ENCODE peak calls at places on chromosomes 3 and 15, in six cellular contexts. F is spleen, A is WERI-Rb-1, H is cardiac muscle cell, Q is stomach, Y is neural progenitor cell. P is an unnamed sample.
A peak's percentile ranks its signal among the peaks of the same experiment; 100 is the strongest.

GRCh38 chr3:31695280-31696008 is 162.7 kb downstream of the STT3B start:
- DNase-seq in F (no peak), Y (peak; percentile 16), Q (peak; percentile 36), A (no peak), H (peak; percentile 38), P (no peak)

GRCh38 chr3:141078200-141078599 is 27.1 kb downstream of the SPSB4 start:
- DNase-seq in F (no peak), H (no peak), Q (no peak), Y (no peak), A (no peak), P (no peak)

GRCh38 chr3:124413989-124414598 is 316.2 kb upstream of the UMPS start:
- DNase-seq in Y (no peak), Q (no peak), F (no peak), A (no peak), H (no peak), P (no peak)

GRCh38 chr3:151971814-151972579 is 98.6 kb downstream of the SUCNR1 start:
- DNase-seq in Q (peak; percentile 45), A (no peak), H (peak; percentile 69), F (no peak), Y (no peak), P (no peak)

GRCh38 chr3:23743141-23743784 is 62.5 kb upstream of the UBE2E1 start:
- DNase-seq in F (no peak), H (peak; percentile 30), Q (no peak), Y (peak; percentile 51), A (no peak), P (no peak)

GRCh38 chr3:46422617-46423016 is 15.6 kb downstream of the CCRL2 start:
- DNase-seq in H (no peak), Q (no peak), F (no peak), A (no peak), Y (no peak), P (peak; percentile 67)

GRCh38 chr3:105170423-105170822 is 196.3 kb upstream of the ALCAM start:
- DNase-seq in Y (no peak), F (no peak), H (no peak), Q (no peak), A (no peak), P (no peak)

GRCh38 chr15:74196175-74196574 is 6.4 kb downstream of the STRA6 start:
- DNase-seq in A (no peak), Y (no peak), F (no peak), H (peak; percentile 75), Q (peak; percentile 65), P (peak; percentile 90)

GRCh38 chr3:145767909-145768308 is 393.1 kb downstream of the PLOD2 start:
- DNase-seq in Y (no peak), F (no peak), H (no peak), Q (no peak), A (no peak), P (no peak)

GRCh38 chr3:9397911-9398714 is 698 bp downstream of the SETD5 start:
- DNase-seq in H (peak; percentile 51), A (peak; percentile 33), Q (peak; percentile 43), Y (peak; percentile 57), F (peak; percentile 94), P (peak; percentile 54)

GRCh38 chr3:23435904-23436303 is 232.8 kb downstream of the UBE2E2 start:
- DNase-seq in Q (no peak), Y (peak; percentile 36), H (no peak), A (no peak), F (no peak), P (no peak)

GRCh38 chr3:41711656-41712055 is 250.2 kb downstream of the ULK4 start:
- DNase-seq in F (no peak), Y (no peak), H (no peak), Q (no peak), A (no peak), P (no peak)

GRCh38 chr3:162332344-162332743 is 835.7 kb downstream of the OTOL1 start:
- DNase-seq in F (no peak), Q (no peak), Y (no peak), H (no peak), A (no peak), P (no peak)

GRCh38 chr3:193348686-193349085 is 29.9 kb downstream of the ATP13A5 start:
- DNase-seq in A (no peak), Y (no peak), Q (no peak), F (no peak), H (no peak), P (no peak)

GRCh38 chr3:42906085-42906904 is at the start of gene ZNF662:
- DNase-seq in H (no peak), A (no peak), Y (no peak), Q (peak; percentile 36), F (peak; percentile 77), P (no peak)

GRCh38 chr3:103218146-103218545 is 783.3 kb downstream of the ZPLD1 start:
- DNase-seq in Y (no peak), F (no peak), A (no peak), H (no peak), Q (no peak), P (no peak)

GRCh38 chr3:30544811-30545210 is 61.6 kb upstream of the TGFBR2 start:
- DNase-seq in Y (no peak), F (no peak), Q (no peak), A (no peak), H (no peak), P (no peak)

GRCh38 chr15:51561271-51561670 is 61.3 kb downstream of the DMXL2 start:
- DNase-seq in Q (no peak), Y (peak; percentile 11), F (no peak), H (peak; percentile 4), A (no peak), P (no peak)

GRCh38 chr3:46705751-46706572 is 4.8 kb downstream of the TMIE start:
- DNase-seq in F (peak; percentile 59), H (no peak), Y (no peak), A (no peak), Q (no peak), P (peak; percentile 56)

GRCh38 chr3:86967062-86967461 is 23.9 kb downstream of the VGLL3 start:
- DNase-seq in Q (no peak), H (no peak), A (no peak), F (no peak), Y (peak; percentile 74), P (no peak)

GRCh38 chr3:171676600-171677175 is 133.6 kb downstream of the PLD1 start:
- DNase-seq in H (no peak), F (peak; percentile 76), Y (no peak), Q (no peak), A (no peak), P (no peak)

GRCh38 chr3:134792700-134793099 is 2.4 kb upstream of the EPHB1 start:
- DNase-seq in H (no peak), A (no peak), F (no peak), Y (no peak), Q (no peak), P (no peak)

GRCh38 chr3:106338582-106339219 is 469.9 kb upstream of the CBLB start:
- DNase-seq in F (no peak), Y (no peak), H (no peak), Q (no peak), A (no peak), P (no peak)
- H3K4me3 ChIP-seq in F (no peak overlapping the region), Y (no peak overlapping the region), H (no peak overlapping the region), Q (no peak overlapping the region), A (no peak overlapping the region), P (no peak overlapping the region)

GRCh38 chr15:23472033-23472432 is 25.0 kb upstream of the GOLGA6L2 start:
- DNase-seq in F (no peak), Y (no peak), A (no peak), H (no peak), Q (no peak), P (no peak)

GRCh38 chr15:23472678-23473077 is 25.6 kb upstream of the GOLGA6L2 start:
- DNase-seq in A (no peak), Y (no peak), H (no peak), Q (no peak), F (no peak), P (no peak)

GRCh38 chr15:23467110-23467600 is 20.1 kb upstream of the GOLGA6L2 start:
- DNase-seq in H (peak; percentile 34), F (no peak), Y (peak; percentile 6), Q (no peak), A (no peak), P (no peak)
- TF ChIP-seq CTCF in H (peak; percentile 18), F (no peak), Y (peak; percentile 50), Q (peak; percentile 31), A (peak; percentile 2), P (peak; percentile 81)

DNA sequence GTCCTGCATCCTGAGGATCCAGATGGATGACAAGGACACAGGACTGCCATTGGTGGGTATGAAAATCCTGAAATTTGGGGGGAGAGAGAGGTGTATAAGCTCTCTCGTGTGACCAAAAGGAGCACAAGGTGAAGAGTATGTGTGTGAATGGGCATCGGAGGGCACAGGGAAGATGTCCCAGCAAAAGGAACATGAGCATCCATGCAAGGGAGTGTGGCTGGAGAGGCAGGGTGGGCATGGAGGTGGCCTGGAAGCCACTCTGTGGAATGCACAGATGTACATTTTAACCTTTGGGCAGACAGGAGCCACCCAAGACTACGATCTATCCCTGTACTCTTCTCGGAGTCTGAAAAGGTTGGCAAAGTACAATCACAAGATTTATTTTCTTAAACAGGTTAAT is 54.5 kb downstream of the CAPN7 start:
- DNase-seq in A (no peak), Q (no peak), F (no peak), Y (no peak), H (no peak), P (no peak)
- H3K36me3 ChIP-seq in A (peaks cover 70% of the 10 kb centered on the region), Q (peaks cover 54% of the 10 kb centered on the region), F (peaks cover 58% of the 10 kb centered on the region), Y (no peaks in the 10 kb centered on the region), H (peaks cover 7% of the 10 kb centered on the region), P (peaks cover 15% of the 10 kb centered on the region)

DNA sequence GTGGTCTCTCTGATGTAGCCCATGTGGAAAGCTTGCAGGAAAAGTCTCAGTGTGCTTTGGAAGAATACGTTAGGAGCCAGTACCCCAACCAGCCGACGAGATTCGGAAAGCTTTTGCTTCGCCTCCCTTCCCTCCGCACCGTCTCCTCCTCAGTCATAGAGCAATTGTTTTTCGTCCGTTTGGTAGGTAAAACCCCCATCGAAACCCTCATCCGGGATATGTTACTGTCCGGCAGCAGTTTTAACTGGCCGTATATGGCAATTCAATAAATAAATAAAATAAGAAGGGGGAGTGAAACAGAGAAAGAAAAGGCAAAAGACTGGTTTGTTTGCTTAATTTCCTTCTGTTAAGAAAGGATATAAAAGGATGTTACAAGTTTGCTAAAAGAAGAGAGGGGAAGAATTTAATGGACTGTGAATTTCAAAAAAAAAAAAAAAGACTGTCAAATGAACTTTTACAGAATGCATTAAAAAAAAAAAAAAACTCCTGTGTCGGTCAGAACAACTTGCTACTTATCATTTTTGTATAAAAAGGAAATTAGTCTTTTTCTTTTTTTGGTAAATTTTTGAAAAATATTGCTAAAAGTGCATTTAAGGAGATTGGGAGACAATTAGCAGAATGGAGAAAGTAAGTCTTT is 7.0 kb downstream of the NR2F2 start:
- DNase-seq in F (no peak), A (no peak), Q (no peak), Y (peak; percentile 51), H (no peak), P (no peak)
- H3K4me3 ChIP-seq in F (peak overlapping the region; percentile 49), A (no peak overlapping the region), Q (peak overlapping the region; percentile 86), Y (peak overlapping the region; percentile 92), H (no peak overlapping the region), P (peak overlapping the region; percentile 86)

GRCh38 chr3:190225186-190225692 is 97.0 kb downstream of the CLDN1 start:
- DNase-seq in Y (peak; percentile 30), A (no peak), F (no peak), Q (no peak), H (peak; percentile 41), P (no peak)
- TF ChIP-seq CTCF in Y (peak; percentile 58), A (no peak), F (no peak), Q (no peak), H (peak; percentile 40), P (peak; percentile 78)

P was measured in RWPE2.